ENCODE peak calls at places on chromosomes 2 and 18, in five cellular contexts. F is A549, P is left ventricle myocardium inferior, T is PC-3, A is stomach. Z is an unnamed sample.

GRCh38 chr2:38685116-38685735 is 19.3 kb downstream of the GALM start:
- DNase-seq in A (no peak), T (peak; percentile 92), F (peak; percentile 95), P (no peak), Z (peak; percentile 52)

GRCh38 chr2:240494194-240494793 is 58.8 kb downstream of the GPC1 start:
- DNase-seq in T (no peak), P (no peak), A (no peak), F (no peak), Z (no peak)

GRCh38 chr2:105886029-105886454 is 141.3 kb downstream of the NCK2 start:
- DNase-seq in P (no peak), F (no peak), T (no peak), A (no peak), Z (no peak)

GRCh38 chr2:175500255-175500654 is 318.7 kb upstream of the ATP5MC3 start:
- DNase-seq in T (no peak), F (no peak), P (no peak), A (no peak), Z (no peak)

GRCh38 chr2:30201990-30202389 is 29.3 kb upstream of the LBH start:
- DNase-seq in F (no peak), T (no peak), P (peak; percentile 57), A (peak; percentile 15), Z (no peak)

GRCh38 chr18:3585656-3586509 is 135.9 kb downstream of the TGIF1 start:
- DNase-seq in T (peak; percentile 93), P (peak; percentile 69), A (peak; percentile 88), F (peak; percentile 89), Z (peak; percentile 86)

GRCh38 chr18:79875931-79876461 is 75.5 kb downstream of the SLC66A2 start:
- DNase-seq in T (no peak), P (no peak), F (no peak), A (no peak), Z (no peak)

GRCh38 chr18:76208632-76209308 is 286.3 kb downstream of the ZNF516 start:
- DNase-seq in A (no peak), T (no peak), P (no peak), F (no peak), Z (no peak)

GRCh38 chr2:168175469-168175868 is 71.9 kb downstream of the STK39 start:
- DNase-seq in F (no peak), P (no peak), T (no peak), A (no peak), Z (no peak)

GRCh38 chr2:32750880-32751279 is 123.0 kb downstream of the TTC27 start:
- DNase-seq in F (no peak), P (no peak), A (no peak), T (no peak), Z (no peak)

GRCh38 chr2:24816884-24817283 is 23.7 kb downstream of the CENPO start:
- DNase-seq in A (no peak), P (no peak), T (peak; percentile 44), F (no peak), Z (no peak)

GRCh38 chr2:71928734-71929481 is 218.8 kb downstream of the CYP26B1 start:
- DNase-seq in A (no peak), P (no peak), F (no peak), T (no peak), Z (no peak)

GRCh38 chr18:53864758-53865157 is 359.7 kb downstream of the MBD2 start:
- DNase-seq in F (no peak), A (no peak), T (peak; percentile 51), P (no peak), Z (no peak)

GRCh38 chr18:24567199-24567598 is 106.8 kb downstream of the HRH4 start:
- DNase-seq in A (no peak), F (no peak), P (no peak), T (peak; percentile 31), Z (no peak)

GRCh38 chr2:160387558-160388262 is 105.9 kb downstream of the RBMS1 start:
- DNase-seq in P (peak; percentile 74), T (peak; percentile 90), A (peak; percentile 41), F (peak; percentile 85), Z (no peak)

GRCh38 chr2:8115966-8116365 is 565.9 kb upstream of the ID2 start:
- DNase-seq in F (no peak), T (no peak), P (no peak), A (no peak), Z (no peak)

GRCh38 chr2:117523267-117523666 is 291.2 kb upstream of the DDX18 start:
- DNase-seq in A (peak; percentile 94), T (peak; percentile 41), F (no peak), P (peak; percentile 66), Z (no peak)

GRCh38 chr2:586518-587370 is 90.5 kb downstream of the TMEM18 start:
- DNase-seq in P (no peak), A (peak; percentile 43), T (no peak), F (no peak), Z (no peak)

GRCh38 chr2:152781210-152781609 is 62.8 kb downstream of the ARL6IP6 start:
- DNase-seq in T (no peak), A (no peak), F (no peak), P (no peak), Z (no peak)

GRCh38 chr2:36516136-36516870 is 81.7 kb downstream of the FEZ2 start:
- DNase-seq in A (no peak), T (no peak), F (no peak), P (no peak), Z (no peak)

GRCh38 chr2:41061371-41061770 is 609.5 kb upstream of the SLC8A1 start:
- DNase-seq in P (no peak), F (no peak), T (no peak), A (no peak), Z (no peak)

GRCh38 chr2:202718614-202719013 is 83.8 kb downstream of the FAM117B start:
- DNase-seq in F (peak; percentile 27), A (no peak), T (peak; percentile 50), P (no peak), Z (no peak)

GRCh38 chr2:138470941-138471340 is 30.6 kb upstream of the SPOPL start:
- DNase-seq in P (no peak), A (no peak), T (no peak), F (no peak), Z (no peak)

GRCh38 chr2:113195923-113196501 is 22.2 kb downstream of the PSD4 start:
- DNase-seq in T (no peak), P (no peak), F (no peak), A (no peak), Z (no peak)

GRCh38 chr2:120005834-120006521 is 6.9 kb upstream of the EPB41L5 start:
- DNase-seq in T (peak; percentile 40), P (no peak), A (no peak), F (no peak), Z (no peak)

GRCh38 chr2:156517419-156517818 is 81.2 kb downstream of the GPD2 start:
- DNase-seq in F (no peak), A (no peak), T (no peak), P (no peak), Z (no peak)

GRCh38 chr2:62156861-62157496 is 38.9 kb upstream of the B3GNT2 start:
- DNase-seq in T (no peak), P (no peak), F (no peak), A (no peak), Z (no peak)

GRCh38 chr2:109325570-109325969 is 196.6 kb downstream of the SH3RF3 start:
- DNase-seq in F (no peak), A (no peak), T (no peak), P (no peak), Z (no peak)

GRCh38 chr2:101991731-101992145 is at the start of gene IL1R2:
- DNase-seq in A (peak; percentile 49), F (no peak), P (peak; percentile 31), T (peak; percentile 29), Z (peak; percentile 64)

GRCh38 chr2:86037141-86037794 is 68.4 kb downstream of the POLR1A start:
- DNase-seq in F (no peak), T (no peak), A (peak; percentile 49), P (peak; percentile 87), Z (peak; percentile 61)
- H3K4me3 ChIP-seq in F (no peak overlapping the region), T (no peak overlapping the region), A (no peak overlapping the region), P (peak overlapping the region; percentile 6), Z (no peak overlapping the region)

GRCh38 chr2:230929381-230930148 is 4.5 kb upstream of the GPR55 start:
- DNase-seq in A (peak; percentile 23), T (no peak), F (no peak), P (no peak), Z (no peak)
- TF ChIP-seq CTCF in A (no peak), T (no peak), F (no peak), P (no peak), Z (no peak)

DNA sequence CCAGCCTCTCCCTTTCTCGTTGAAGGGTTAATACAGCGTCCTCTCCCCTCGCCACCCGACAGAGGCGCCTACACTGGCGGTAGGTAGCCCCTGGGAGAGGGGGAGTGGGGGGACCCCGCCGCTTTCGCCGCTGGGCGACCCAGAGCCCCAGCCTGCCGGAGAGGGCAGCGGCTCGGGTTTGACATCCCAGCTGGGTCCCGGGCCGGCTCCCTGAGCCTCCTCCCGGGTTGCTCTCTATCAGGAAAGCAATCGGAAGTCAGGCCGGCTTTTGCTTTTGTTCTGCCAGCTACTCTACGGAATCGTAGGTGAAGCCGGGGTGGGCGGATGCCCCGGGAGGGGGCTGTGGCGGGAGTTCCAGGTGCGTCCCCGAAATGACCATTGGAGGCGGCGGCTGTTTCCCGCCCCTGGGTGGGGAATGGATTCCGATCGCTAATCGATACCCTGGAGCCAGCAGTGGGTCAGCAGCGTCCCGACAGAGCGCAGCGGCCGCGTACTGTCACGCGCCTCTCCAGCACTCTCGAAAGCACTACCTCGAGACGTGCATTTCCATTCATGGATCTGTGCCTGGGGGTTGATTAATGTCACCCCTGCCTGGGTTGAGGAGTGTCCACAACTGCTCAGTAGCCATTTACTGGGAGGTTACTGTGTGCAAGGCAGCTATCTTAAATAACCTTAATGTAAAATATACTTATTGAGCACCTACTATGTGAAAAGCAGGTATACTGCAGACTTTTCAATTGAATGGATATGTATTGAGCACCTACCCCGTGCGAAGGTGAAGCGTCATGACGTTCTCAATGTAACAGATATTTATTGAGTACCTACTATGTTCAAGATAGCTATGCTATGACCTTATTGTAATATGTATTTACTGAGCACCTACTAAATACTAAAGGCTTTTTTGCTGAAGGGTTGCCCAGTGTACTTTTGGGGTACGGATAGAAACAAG is 1.1 kb downstream of the MAPK4 start:
- DNase-seq in F (no peak), T (no peak), P (no peak), A (no peak), Z (no peak)
- H3K4me3 ChIP-seq in F (peak overlapping the region; percentile 52), T (no peak overlapping the region), P (peak overlapping the region; percentile 80), A (peak overlapping the region; percentile 62), Z (no peak overlapping the region)

DNA sequence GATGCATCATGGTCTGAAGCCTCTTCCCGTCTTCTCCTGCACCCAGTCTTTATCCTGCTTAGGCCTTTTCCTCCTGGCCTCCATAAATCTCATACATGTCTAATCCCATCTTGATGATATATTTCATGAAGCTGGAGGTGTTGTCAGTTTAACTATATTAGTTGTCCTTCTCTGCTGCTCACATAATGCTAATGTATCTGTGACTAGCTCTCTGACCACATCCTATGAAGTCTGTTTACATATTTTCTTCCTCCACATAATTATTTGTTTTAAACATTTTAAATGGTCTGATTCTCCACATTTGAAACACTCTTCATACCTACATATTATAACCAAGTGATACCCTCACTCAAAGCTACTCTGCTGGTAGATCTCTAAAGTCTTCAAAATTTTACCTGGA is 315.2 kb upstream of the RND3 start:
- DNase-seq in P (no peak), A (no peak), T (no peak), F (no peak), Z (no peak)
- TF ChIP-seq CTCF in P (no peak), A (no peak), T (no peak), F (no peak), Z (no peak)